ENCODE peak calls at places on chromosomes 5 and 9, in five cellular contexts. X is LoVo, T is neuronal stem cell, W is progenitor cell of endocrine pancreas, Y is GM12865. P is an unnamed sample.

GRCh38 chr9:134629586-134630392 is 11.8 kb upstream of the COL5A1 start:
- DNase-seq in Y (no peak), T (no peak), X (no peak), W (no peak), P (no peak)

GRCh38 chr5:133121080-133121479 is 69.3 kb downstream of the HSPA4 start:
- DNase-seq in Y (no peak), T (no peak), W (no peak), X (no peak), P (no peak)

GRCh38 chr9:127388037-127388855 is 8.7 kb upstream of the SLC2A8 start:
- DNase-seq in X (peak), W (no peak), T (no peak), Y (peak), P (peak)

GRCh38 chr5:174571662-174572397 is 152.6 kb upstream of the MSX2 start:
- DNase-seq in Y (no peak), W (no peak), T (no peak), X (peak), P (no peak)

GRCh38 chr5:32027717-32028321 is 146.3 kb downstream of the GOLPH3 start:
- DNase-seq in X (peak), T (peak), Y (no peak), W (no peak), P (no peak)

GRCh38 chr9:134656334-134657034 is 14.9 kb downstream of the COL5A1 start:
- DNase-seq in X (no peak), W (no peak), Y (no peak), T (no peak), P (no peak)

GRCh38 chr9:128259156-128259555 is 16.7 kb downstream of the GOLGA2 start:
- DNase-seq in W (no peak), Y (no peak), T (no peak), X (no peak), P (no peak)

GRCh38 chr9:660227-660626 is 181.3 kb upstream of the DMRT1 start:
- DNase-seq in X (no peak), T (no peak), W (no peak), Y (peak), P (no peak)

GRCh38 chr5:32710859-32711692 is at the start of gene NPR3:
- DNase-seq in W (no peak), X (no peak), T (no peak), Y (no peak), P (peak)

GRCh38 chr5:161546463-161547301 is at the start of gene GABRB2:
- DNase-seq in T (peak), X (peak), Y (peak), W (peak), P (peak)

GRCh38 chr5:52988335-52989024 is 672 bp upstream of the ITGA2 start:
- DNase-seq in W (no peak), T (no peak), X (peak), Y (no peak), P (peak)

GRCh38 chr5:43702815-43703214 is 99.8 kb downstream of the NNT start:
- DNase-seq in W (no peak), Y (no peak), X (no peak), T (no peak), P (no peak)

GRCh38 chr5:114296191-114296590 is 65.7 kb upstream of the KCNN2 start:
- DNase-seq in W (no peak), X (no peak), T (no peak), Y (no peak), P (no peak)

GRCh38 chr5:174793684-174794328 is 69.4 kb downstream of the MSX2 start:
- DNase-seq in T (peak), X (peak), W (peak), Y (peak), P (peak)

GRCh38 chr9:107239474-107239873 is 43.6 kb upstream of the RAD23B start:
- DNase-seq in X (no peak), Y (peak), T (no peak), W (no peak), P (no peak)

GRCh38 chr9:134966270-134966669 is 48.6 kb upstream of the FCN1 start:
- DNase-seq in T (no peak), X (no peak), W (no peak), Y (no peak), P (no peak)

GRCh38 chr9:116686693-116687073 is 422 bp upstream of the TRIM32 start:
- DNase-seq in T (no peak), W (no peak), X (no peak), Y (no peak), P (no peak)

GRCh38 chr5:122500245-122501086 is 188.4 kb downstream of the SNCAIP start:
- DNase-seq in Y (peak), X (peak), W (no peak), T (peak), P (peak)

GRCh38 chr5:1670342-1670741 is 129.3 kb downstream of the MRPL36 start:
- DNase-seq in T (no peak), W (no peak), X (no peak), Y (no peak), P (no peak)

GRCh38 chr5:124317471-124317870 is 429.0 kb downstream of the ZNF608 start:
- DNase-seq in Y (no peak), X (no peak), T (no peak), W (no peak), P (no peak)

GRCh38 chr5:149203896-149204544 is 62.7 kb downstream of the ABLIM3 start:
- DNase-seq in X (no peak), W (no peak), T (no peak), Y (no peak), P (no peak)

GRCh38 chr9:133148351-133149129 is 15.2 kb downstream of the GBGT1 start:
- DNase-seq in Y (peak), T (peak), W (no peak), X (peak), P (no peak)

GRCh38 chr5:139635606-139636206 is 12.4 kb upstream of the CXXC5 start:
- DNase-seq in T (no peak), Y (peak), W (no peak), X (peak), P (no peak)

GRCh38 chr5:10579537-10580521 is 16.0 kb downstream of the ANKRD33B start:
- DNase-seq in W (no peak), X (no peak), T (no peak), Y (no peak), P (no peak)

GRCh38 chr9:84170521-84171141 is 169.9 kb downstream of the SLC28A3 start:
- DNase-seq in T (no peak), W (no peak), X (no peak), Y (no peak), P (no peak)

GRCh38 chr5:141560141-141560540 is 58.7 kb downstream of the DIAPH1 start:
- DNase-seq in X (peak), W (no peak), T (no peak), Y (no peak), P (no peak)

GRCh38 chr9:72315089-72315509 is 49.9 kb downstream of the ZFAND5 start:
- DNase-seq in T (no peak), X (peak), Y (peak), W (no peak), P (no peak)

GRCh38 chr5:125696762-125697161 is 726.4 kb upstream of the GRAMD2B start:
- DNase-seq in X (no peak), W (no peak), T (no peak), Y (no peak), P (no peak)

GRCh38 chr5:152990217-152990616 is 500.3 kb upstream of the GRIA1 start:
- DNase-seq in W (no peak), T (no peak), X (no peak), Y (no peak), P (no peak)

GRCh38 chr5:172502969-172503368 is 48.6 kb upstream of the SH3PXD2B start:
- DNase-seq in W (peak), X (no peak), T (no peak), Y (peak), P (peak)

GRCh38 chr5:10118150-10118549 is 131.5 kb downstream of the ATPSCKMT start:
- DNase-seq in Y (no peak), W (no peak), X (no peak), T (no peak), P (no peak)

GRCh38 chr5:128199104-128199503 is 115.5 kb downstream of the SLC12A2 start:
- DNase-seq in T (no peak), Y (no peak), X (peak), W (no peak), P (no peak)

GRCh38 chr5:100905259-100905914 is 2.3 kb upstream of the ST8SIA4 start:
- DNase-seq in Y (peak), X (no peak), T (no peak), W (no peak), P (no peak)

GRCh38 chr9:88530051-88530450 is 4.9 kb upstream of the NXNL2 start:
- DNase-seq in Y (no peak), X (peak), T (no peak), W (no peak), P (no peak)

GRCh38 chr9:78515108-78515507 is 218.2 kb downstream of the PSAT1 start:
- DNase-seq in Y (no peak), W (no peak), T (no peak), X (no peak), P (no peak)

GRCh38 chr5:119439140-119439625 is 13.1 kb upstream of the HSD17B4 start:
- DNase-seq in Y (no peak), T (no peak), W (no peak), X (peak), P (no peak)

GRCh38 chr5:135890867-135891266 is 4.8 kb downstream of the IL9 start:
- DNase-seq in T (no peak), Y (peak), W (no peak), X (no peak), P (no peak)

GRCh38 chr9:107340920-107341632 is 58.0 kb downstream of the RAD23B start:
- DNase-seq in T (peak), W (peak), Y (peak), X (peak), P (peak)

GRCh38 chr9:122087406-122088200 is 5.5 kb downstream of the TTLL11 start:
- DNase-seq in T (no peak), X (no peak), W (no peak), Y (no peak), P (no peak)

GRCh38 chr9:123089040-123089439 is 55.6 kb downstream of the GPR21 start:
- DNase-seq in X (no peak), T (no peak), Y (no peak), W (no peak), P (no peak)

P was measured in GM13976.